ENCODE peak calls at places on chromosomes 7 and 10, in seven cellular contexts. One of them, this sample, is unnamed.
A peak's percentile ranks its signal among the peaks of the same experiment; 100 is the strongest.

GRCh38 chr7:2732959-2733584 is 45.1 kb downstream of the AMZ1 start:
- DNase-seq in H1: peak; percentile 33
- DNase-seq in suprapubic skin: no peak
- DNase-seq in breast epithelium: peak; percentile 71
- DNase-seq in prostate gland: peak; percentile 89
- DNase-seq in heart left ventricle: peak; percentile 65
- DNase-seq in ovary: peak; percentile 63
- DNase-seq in this sample: peak; percentile 74

GRCh38 chr7:29042893-29043292 is 84.8 kb upstream of the TRIL start:
- DNase-seq in H1: no peak
- DNase-seq in suprapubic skin: no peak
- DNase-seq in breast epithelium: no peak
- DNase-seq in prostate gland: no peak
- DNase-seq in heart left ventricle: no peak
- DNase-seq in ovary: no peak
- DNase-seq in this sample: no peak

GRCh38 chr10:124347956-124348355 is 70.8 kb downstream of the OAT start:
- DNase-seq in H1: no peak
- DNase-seq in suprapubic skin: no peak
- DNase-seq in breast epithelium: no peak
- DNase-seq in prostate gland: no peak
- DNase-seq in heart left ventricle: no peak
- DNase-seq in ovary: no peak
- DNase-seq in this sample: no peak

GRCh38 chr10:122637371-122637770 is 62.3 kb downstream of the C10orf120 start:
- DNase-seq in H1: no peak
- DNase-seq in suprapubic skin: no peak
- DNase-seq in breast epithelium: peak; percentile 34
- DNase-seq in prostate gland: no peak
- DNase-seq in heart left ventricle: peak; percentile 44
- DNase-seq in ovary: peak; percentile 64
- DNase-seq in this sample: no peak

GRCh38 chr10:123170961-123171360 is 16.8 kb downstream of the BUB3 start:
- DNase-seq in H1: no peak
- DNase-seq in suprapubic skin: no peak
- DNase-seq in breast epithelium: no peak
- DNase-seq in prostate gland: no peak
- DNase-seq in heart left ventricle: no peak
- DNase-seq in ovary: no peak
- DNase-seq in this sample: no peak

GRCh38 chr7:7271094-7271874 is 88.9 kb downstream of the C1GALT1 start:
- DNase-seq in H1: no peak
- DNase-seq in suprapubic skin: no peak
- DNase-seq in breast epithelium: no peak
- DNase-seq in prostate gland: no peak
- DNase-seq in heart left ventricle: no peak
- DNase-seq in ovary: no peak
- DNase-seq in this sample: no peak

GRCh38 chr10:4337581-4337980 is 488.4 kb upstream of the AKR1E2 start:
- DNase-seq in H1: no peak
- DNase-seq in suprapubic skin: no peak
- DNase-seq in breast epithelium: no peak
- DNase-seq in prostate gland: no peak
- DNase-seq in heart left ventricle: no peak
- DNase-seq in ovary: no peak
- DNase-seq in this sample: no peak

GRCh38 chr7:1559626-1560590 is 3.9 kb upstream of the TMEM184A start:
- DNase-seq in H1: no peak
- DNase-seq in suprapubic skin: no peak
- DNase-seq in breast epithelium: no peak
- DNase-seq in prostate gland: no peak
- DNase-seq in heart left ventricle: no peak
- DNase-seq in ovary: no peak
- DNase-seq in this sample: no peak

GRCh38 chr10:18230794-18231193 is 90.6 kb downstream of the CACNB2 start:
- DNase-seq in H1: no peak
- DNase-seq in suprapubic skin: no peak
- DNase-seq in breast epithelium: no peak
- DNase-seq in prostate gland: no peak
- DNase-seq in heart left ventricle: no peak
- DNase-seq in ovary: no peak
- DNase-seq in this sample: no peak

DNA sequence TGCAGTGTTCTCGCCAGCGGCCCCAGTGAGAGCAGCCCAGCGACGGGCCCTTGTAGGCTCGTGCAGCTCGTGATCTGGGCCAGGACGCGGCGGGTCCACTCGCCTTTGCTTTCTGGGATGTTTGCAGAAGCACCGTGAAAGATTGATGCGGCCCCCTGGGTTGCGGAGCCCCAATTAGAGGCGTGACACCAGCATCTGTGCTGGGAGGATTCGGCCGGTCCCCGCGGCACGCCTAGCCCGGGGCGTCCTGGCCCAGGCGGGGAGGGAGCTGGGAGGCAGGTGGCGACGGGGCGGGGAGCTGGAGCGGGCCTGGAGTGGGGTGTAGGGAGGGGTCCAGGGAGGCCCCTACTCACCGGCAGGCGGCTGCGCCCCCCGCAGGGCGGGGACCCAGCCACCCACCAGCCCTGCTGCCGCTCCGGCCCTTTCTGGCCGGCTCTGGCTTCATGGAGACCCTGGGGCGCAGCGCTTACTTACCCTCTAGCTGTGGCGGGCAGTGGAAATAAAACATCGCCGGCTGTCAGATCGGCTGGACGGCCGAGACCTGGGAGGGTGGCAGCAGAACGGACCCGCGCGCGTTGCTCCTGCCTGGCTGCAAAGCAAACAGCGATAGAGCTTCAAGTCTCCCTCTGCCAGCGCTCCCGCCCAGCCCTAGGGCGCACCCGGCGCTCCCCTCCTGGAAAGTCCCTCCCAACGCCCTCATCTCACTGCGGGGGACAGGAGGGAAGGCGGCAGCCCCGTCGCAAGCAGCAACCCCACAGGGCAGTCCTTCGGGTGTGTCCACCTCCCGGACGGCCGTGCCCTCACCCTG is 752 bp downstream of the DRGX start:
- DNase-seq in H1: peak; percentile 78
- DNase-seq in suprapubic skin: no peak
- DNase-seq in breast epithelium: no peak
- DNase-seq in prostate gland: no peak
- DNase-seq in heart left ventricle: no peak
- DNase-seq in ovary: no peak
- DNase-seq in this sample: no peak
- H3K27ac ChIP-seq in H1: no peak overlapping the region
- H3K27ac ChIP-seq in suprapubic skin: no peak overlapping the region
- H3K27ac ChIP-seq in breast epithelium: no peak overlapping the region
- H3K27ac ChIP-seq in prostate gland: no peak overlapping the region
- H3K27ac ChIP-seq in heart left ventricle: no peak overlapping the region
- H3K27ac ChIP-seq in ovary: no peak overlapping the region
- H3K27ac ChIP-seq in this sample: no peak overlapping the region

DNA sequence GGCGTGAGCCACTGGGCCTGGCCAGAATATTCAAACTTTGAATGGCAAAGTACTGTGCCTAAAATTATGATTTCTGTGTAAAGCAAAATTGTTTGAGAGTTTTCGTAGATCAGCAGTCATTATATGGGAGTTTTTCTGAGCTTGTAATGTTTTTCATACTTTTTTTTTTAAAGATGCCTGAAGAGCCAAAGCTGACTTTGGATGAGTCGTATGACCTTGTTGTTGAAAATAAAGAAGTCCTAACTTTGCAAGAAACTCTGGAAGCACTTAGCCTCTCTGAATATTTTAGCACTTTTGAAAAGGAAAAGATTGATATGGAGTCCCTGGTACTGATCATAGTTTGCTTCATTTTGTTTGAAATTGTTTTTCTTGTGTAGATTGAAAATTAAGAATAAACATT is 26.7 kb downstream of the SEC23IP start:
- DNase-seq in H1: no peak
- DNase-seq in suprapubic skin: no peak
- DNase-seq in breast epithelium: no peak
- DNase-seq in prostate gland: no peak
- DNase-seq in heart left ventricle: no peak
- DNase-seq in ovary: no peak
- DNase-seq in this sample: no peak
- H3K36me3 ChIP-seq in H1: peaks cover 30% of the 10 kb centered on the region
- H3K36me3 ChIP-seq in suprapubic skin: peaks cover 89% of the 10 kb centered on the region
- H3K36me3 ChIP-seq in breast epithelium: peaks cover 4% of the 10 kb centered on the region
- H3K36me3 ChIP-seq in prostate gland: no peaks in the 10 kb centered on the region
- H3K36me3 ChIP-seq in heart left ventricle: peaks cover 31% of the 10 kb centered on the region
- H3K36me3 ChIP-seq in ovary: peaks cover 3% of the 10 kb centered on the region
- H3K36me3 ChIP-seq in this sample: no peaks in the 10 kb centered on the region

DNA sequence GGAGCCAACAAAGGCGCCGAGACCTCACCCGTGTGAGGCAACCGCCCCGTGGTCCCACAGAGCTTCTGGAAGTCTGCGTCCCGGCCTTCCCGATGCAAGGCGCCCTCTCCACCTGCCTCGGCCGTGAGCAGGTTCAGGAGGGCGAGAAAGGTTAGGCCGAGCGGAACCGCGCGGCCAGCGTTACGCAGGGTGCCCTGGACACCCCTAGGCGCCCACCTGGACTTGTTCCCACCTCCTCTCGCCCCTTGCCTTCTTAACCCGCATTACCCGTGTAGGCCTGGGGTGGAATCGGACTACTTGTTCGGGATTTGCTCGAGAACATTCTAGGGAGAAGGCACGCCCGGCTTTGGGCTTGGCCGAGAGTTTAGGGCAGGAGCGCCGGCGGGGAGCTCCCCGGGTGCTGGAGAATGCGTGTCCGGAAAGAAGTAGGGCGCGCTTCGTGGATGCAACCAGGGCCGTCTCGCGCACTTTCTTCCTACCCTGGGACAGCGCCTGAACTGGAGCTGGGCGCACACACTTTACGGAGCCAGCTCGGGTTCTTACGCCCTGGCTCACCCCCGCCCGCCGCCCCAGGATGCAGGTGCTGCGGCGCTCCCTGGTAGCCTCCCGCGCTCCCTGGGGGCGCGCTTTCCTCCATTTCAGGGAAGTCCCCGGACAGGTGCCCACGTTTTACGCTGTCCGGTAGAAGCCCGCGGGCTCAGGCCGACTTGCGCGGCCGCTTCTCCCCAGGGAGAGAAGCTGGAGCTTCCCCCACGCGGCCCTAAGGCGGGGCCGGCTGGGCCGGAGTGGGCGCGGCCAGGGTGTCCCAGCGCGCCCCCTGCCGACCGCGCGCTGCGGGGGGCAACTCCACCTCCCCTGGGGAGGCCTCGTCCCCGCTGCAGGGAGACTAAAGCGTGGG is 74.5 kb downstream of the INSIG1 start:
- DNase-seq in H1: peak; percentile 60
- DNase-seq in suprapubic skin: peak; percentile 75
- DNase-seq in breast epithelium: no peak
- DNase-seq in prostate gland: no peak
- DNase-seq in heart left ventricle: no peak
- DNase-seq in ovary: no peak
- DNase-seq in this sample: no peak
- TF ChIP-seq POLR2A in H1: no peak
- TF ChIP-seq POLR2A in suprapubic skin: no peak
- TF ChIP-seq POLR2A in breast epithelium: no peak
- TF ChIP-seq POLR2A in prostate gland: no peak
- TF ChIP-seq POLR2A in heart left ventricle: no peak
- TF ChIP-seq POLR2A in ovary: no peak
- TF ChIP-seq POLR2A in this sample: no peak

DNA sequence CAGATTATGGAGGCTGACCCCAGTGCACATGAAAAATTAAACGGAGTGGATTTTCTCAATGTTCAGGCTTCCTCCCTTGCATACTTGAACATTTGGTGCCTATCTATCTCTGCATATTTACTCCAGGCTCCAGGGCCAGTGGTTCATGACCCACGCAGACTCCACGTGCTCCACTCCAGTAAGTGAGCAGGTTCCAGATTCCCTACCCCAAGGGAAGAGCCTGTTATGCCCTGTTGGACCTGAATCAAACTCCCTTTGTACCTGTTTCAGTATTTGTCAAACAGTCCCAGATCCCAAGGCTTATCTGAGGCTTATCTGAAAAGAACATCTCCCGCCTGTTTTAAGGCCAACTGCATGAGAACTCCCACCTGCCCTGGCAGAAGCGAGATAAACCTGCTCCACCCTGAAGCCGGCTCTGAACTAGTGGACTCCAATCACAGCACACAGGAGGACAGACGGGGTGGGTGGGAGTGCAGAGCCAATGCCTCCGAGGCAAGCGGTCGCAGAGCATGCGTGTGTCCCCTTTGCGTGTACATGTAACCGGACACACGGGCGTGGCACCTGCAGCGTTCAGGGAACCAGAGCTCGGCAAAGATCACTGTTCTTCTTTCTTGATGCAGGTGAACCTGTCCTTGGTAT is 2.3 kb upstream of the FUOM start:
- DNase-seq in H1: no peak
- DNase-seq in suprapubic skin: no peak
- DNase-seq in breast epithelium: no peak
- DNase-seq in prostate gland: no peak
- DNase-seq in heart left ventricle: no peak
- DNase-seq in ovary: no peak
- DNase-seq in this sample: no peak
- H3K27ac ChIP-seq in H1: no peak overlapping the region
- H3K27ac ChIP-seq in suprapubic skin: no peak overlapping the region
- H3K27ac ChIP-seq in breast epithelium: no peak overlapping the region
- H3K27ac ChIP-seq in prostate gland: no peak overlapping the region
- H3K27ac ChIP-seq in heart left ventricle: no peak overlapping the region
- H3K27ac ChIP-seq in ovary: no peak overlapping the region
- H3K27ac ChIP-seq in this sample: no peak overlapping the region

GRCh38 chr7:91999631-92000571 is 59.2 kb downstream of the AKAP9 start:
- DNase-seq in H1: no peak
- DNase-seq in suprapubic skin: no peak
- DNase-seq in breast epithelium: no peak
- DNase-seq in prostate gland: no peak
- DNase-seq in heart left ventricle: no peak
- DNase-seq in ovary: no peak
- DNase-seq in this sample: no peak
- H3K36me3 ChIP-seq in H1: no peaks in the 10 kb centered on the region
- H3K36me3 ChIP-seq in suprapubic skin: peaks cover 49% of the 10 kb centered on the region
- H3K36me3 ChIP-seq in breast epithelium: no peaks in the 10 kb centered on the region
- H3K36me3 ChIP-seq in prostate gland: no peaks in the 10 kb centered on the region
- H3K36me3 ChIP-seq in heart left ventricle: peaks cover 17% of the 10 kb centered on the region
- H3K36me3 ChIP-seq in ovary: no peaks in the 10 kb centered on the region
- H3K36me3 ChIP-seq in this sample: no peaks in the 10 kb centered on the region

This sample was measured in uterus.